ENCODE peak calls at places on chromosome 2, in five cellular contexts. L is heart left ventricle, G is heart right ventricle, R is brain microvascular endothelial cell, K is A549. D is an unnamed sample.

GRCh38 chr2:61017003-61017555 is 441 bp upstream of the PEX13 start:
- DNase-seq in L (peak; percentile 63), G (peak; percentile 56), R (peak; percentile 74), K (peak; percentile 91), D (peak; percentile 89)

GRCh38 chr2:15797231-15797945 is 143.0 kb upstream of the MYCN start:
- DNase-seq in L (no peak), G (no peak), R (no peak), K (no peak), D (no peak)

GRCh38 chr2:237563816-237564215 is 2.6 kb upstream of the PRLH start:
- DNase-seq in L (no peak), G (no peak), R (peak; percentile 33), K (no peak), D (no peak)

GRCh38 chr2:217834744-217835513 is 167.9 kb downstream of the TNS1 start:
- DNase-seq in L (no peak), G (no peak), R (no peak), K (no peak), D (no peak)

GRCh38 chr2:191198271-191198670 is 46.9 kb upstream of the MYO1B start:
- DNase-seq in L (no peak), G (no peak), R (no peak), K (no peak), D (no peak)

GRCh38 chr2:168976034-168976654 is 55.0 kb downstream of the ABCB11 start:
- DNase-seq in L (no peak), G (no peak), R (no peak), K (no peak), D (no peak)

GRCh38 chr2:196516541-196516940 is 123.0 kb upstream of the CCDC150 start:
- DNase-seq in L (no peak), G (no peak), R (no peak), K (no peak), D (no peak)

GRCh38 chr2:100606740-100607343 is 44.0 kb downstream of the PDCL3 start:
- DNase-seq in L (no peak), G (no peak), R (peak; percentile 46), K (peak; percentile 61), D (no peak)

GRCh38 chr2:59655809-59656208 is 897.6 kb downstream of the BCL11A start:
- DNase-seq in L (no peak), G (no peak), R (no peak), K (no peak), D (no peak)

GRCh38 chr2:81976998-81977397 is 1672.4 kb upstream of the LRRTM1 start:
- DNase-seq in L (no peak), G (no peak), R (no peak), K (no peak), D (no peak)

GRCh38 chr2:111209045-111209514 is 88.4 kb downstream of the BCL2L11 start:
- DNase-seq in L (no peak), G (no peak), R (peak; percentile 72), K (no peak), D (peak; percentile 61)

GRCh38 chr2:8658064-8658862 is 23.6 kb upstream of the ID2 start:
- DNase-seq in L (no peak), G (no peak), R (no peak), K (no peak), D (no peak)

GRCh38 chr2:27264753-27265535 is 2.1 kb upstream of the SLC30A3 start:
- DNase-seq in L (peak; percentile 76), G (peak; percentile 77), R (peak; percentile 8), K (peak; percentile 82), D (peak; percentile 68)

GRCh38 chr2:226862623-226863022 is 26.8 kb downstream of the RHBDD1 start:
- DNase-seq in L (no peak), G (no peak), R (no peak), K (no peak), D (peak; percentile 32)

GRCh38 chr2:33392366-33392765 is 84.1 kb upstream of the RASGRP3 start:
- DNase-seq in L (no peak), G (no peak), R (no peak), K (no peak), D (no peak)

GRCh38 chr2:226031078-226031937 is 631.8 kb downstream of the NYAP2 start:
- DNase-seq in L (peak; percentile 54), G (peak; percentile 62), R (peak; percentile 76), K (peak; percentile 81), D (peak; percentile 10)

GRCh38 chr2:217756375-217757107 is 246.3 kb downstream of the TNS1 start:
- DNase-seq in L (peak; percentile 74), G (peak; percentile 78), R (peak; percentile 17), K (peak; percentile 44), D (peak; percentile 45)

GRCh38 chr2:241636182-241636982 is 576 bp downstream of the THAP4 start:
- DNase-seq in L (no peak), G (peak; percentile 41), R (no peak), K (peak; percentile 52), D (peak; percentile 70)

GRCh38 chr2:1925928-1926327 is 181.6 kb upstream of the PXDN start:
- DNase-seq in L (no peak), G (no peak), R (no peak), K (no peak), D (no peak)

GRCh38 chr2:22907330-22907729 is 477.6 kb upstream of the KLHL29 start:
- DNase-seq in L (no peak), G (no peak), R (no peak), K (no peak), D (no peak)

GRCh38 chr2:219158025-219158424 is 2.6 kb downstream of the NHEJ1 start:
- DNase-seq in L (no peak), G (no peak), R (no peak), K (no peak), D (no peak)

GRCh38 chr2:207772081-207772843 is 2.6 kb upstream of the FZD5 start:
- DNase-seq in L (no peak), G (no peak), R (no peak), K (peak; percentile 47), D (no peak)

GRCh38 chr2:64686283-64686956 is 32.7 kb upstream of the SERTAD2 start:
- DNase-seq in L (no peak), G (no peak), R (no peak), K (no peak), D (no peak)

GRCh38 chr2:230130668-230131364 is 62.1 kb upstream of the SLC16A14 start:
- DNase-seq in L (peak; percentile 68), G (peak; percentile 58), R (peak; percentile 78), K (peak; percentile 42), D (no peak)

GRCh38 chr2:223976635-223977226 is 19.5 kb downstream of the MRPL44 start:
- DNase-seq in L (no peak), G (no peak), R (peak; percentile 13), K (no peak), D (no peak)

GRCh38 chr2:127173073-127173472 is 47.0 kb downstream of the CYP27C1 start:
- DNase-seq in L (peak; percentile 50), G (no peak), R (peak; percentile 82), K (no peak), D (no peak)

GRCh38 chr2:222920657-222921186 is 59.9 kb downstream of the ACSL3 start:
- DNase-seq in L (no peak), G (no peak), R (no peak), K (no peak), D (no peak)

GRCh38 chr2:234027646-234028045 is 22.9 kb upstream of the SPP2 start:
- DNase-seq in L (no peak), G (no peak), R (no peak), K (no peak), D (no peak)

GRCh38 chr2:12539306-12539705 is 177.4 kb upstream of the TRIB2 start:
- DNase-seq in L (no peak), G (no peak), R (no peak), K (no peak), D (no peak)

GRCh38 chr2:9160732-9161131 is 45.9 kb upstream of the ASAP2 start:
- DNase-seq in L (no peak), G (no peak), R (no peak), K (no peak), D (no peak)

GRCh38 chr2:188853307-188853706 is 120.9 kb upstream of the COL3A1 start:
- DNase-seq in L (no peak), G (no peak), R (no peak), K (no peak), D (no peak)

DNA sequence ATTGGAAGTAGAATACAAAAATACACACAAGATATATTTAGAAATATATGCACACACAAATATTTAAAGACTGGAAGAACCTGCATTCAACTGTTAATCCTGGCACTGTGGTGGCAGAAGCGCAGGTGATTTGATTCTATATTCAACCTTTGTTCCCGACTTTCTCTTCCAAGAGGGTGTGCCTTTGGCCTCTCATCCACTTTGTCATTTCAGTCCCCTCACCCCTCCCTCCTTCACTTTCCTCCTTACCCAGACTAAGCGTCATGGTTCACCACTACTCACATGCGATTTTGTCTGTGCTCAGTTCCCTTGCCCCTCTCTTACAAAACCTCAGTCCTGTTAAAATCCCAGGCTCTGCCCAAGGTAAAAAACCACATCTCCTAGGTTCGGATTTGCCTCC is 27.1 kb downstream of the NDUFA10 start:
- DNase-seq in L (no peak), G (no peak), R (no peak), K (no peak), D (no peak)
- TF ChIP-seq CTCF in L (no peak), G (no peak), R (no peak), K (no peak), D (no peak)

GRCh38 chr2:40105593-40105992 is 326.5 kb upstream of the THUMPD2 start:
- DNase-seq in L (no peak), G (no peak), R (no peak), K (no peak), D (no peak)
- H3K4me3 ChIP-seq in L (no peak overlapping the region), G (no peak overlapping the region), R (no peak overlapping the region), K (no peak overlapping the region), D (no peak overlapping the region)

GRCh38 chr2:85830645-85831044 is 58.1 kb downstream of the ST3GAL5 start:
- DNase-seq in L (no peak), G (no peak), R (no peak), K (peak; percentile 34), D (no peak)
- TF ChIP-seq CTCF in L (no peak), G (no peak), R (peak; percentile 46), K (peak; percentile 23), D (peak; percentile 38)

GRCh38 chr2:171819453-171819852 is 74.6 kb downstream of the SLC25A12 start:
- DNase-seq in L (no peak), G (no peak), R (no peak), K (no peak), D (no peak)
- H3K4me3 ChIP-seq in L (no peak overlapping the region), G (no peak overlapping the region), R (no peak overlapping the region), K (no peak overlapping the region), D (no peak overlapping the region)

GRCh38 chr2:238754259-238754658 is 93.6 kb upstream of the TWIST2 start:
- DNase-seq in L (no peak), G (no peak), R (no peak), K (peak; percentile 18), D (no peak)
- TF ChIP-seq CTCF in L (no peak), G (no peak), R (peak; percentile 31), K (no peak), D (no peak)

D was measured in GM06990.